ENCODE peak calls at places on chromosomes 3 and 15, in nine cellular contexts. V is NAMALWA, U is putamen, J is thoracic aorta, S is memory B cell, M is suprapubic skin, A is adrenal gland, D is Kasumi-1, Y is heart right ventricle. C is an unnamed sample.

GRCh38 chr3:157300091-157300490 is 136.6 kb upstream of the PTX3 start:
- DNase-seq in Y (no peak), D (no peak), A (no peak), J (no peak), V (no peak), M (no peak), S (no peak), U (no peak), C (no peak)

GRCh38 chr3:9217784-9218513 is 31.5 kb downstream of the SRGAP3 start:
- DNase-seq in D (no peak), U (no peak), M (no peak), A (no peak), Y (no peak), V (no peak), J (no peak), S (no peak), C (no peak)

GRCh38 chr3:157099337-157100078 is 60.4 kb downstream of the CCNL1 start:
- DNase-seq in S (no peak), Y (no peak), A (no peak), U (peak), M (no peak), D (no peak), J (no peak), V (no peak), C (no peak)

GRCh38 chr3:62632510-62633294 is 242.5 kb downstream of the CADPS start:
- DNase-seq in A (no peak), J (no peak), U (no peak), M (no peak), S (no peak), Y (no peak), V (no peak), D (no peak), C (no peak)

GRCh38 chr15:77002436-77002835 is 7.5 kb downstream of the PSTPIP1 start:
- DNase-seq in S (no peak), A (no peak), V (peak), M (no peak), U (no peak), Y (no peak), J (no peak), D (no peak), C (no peak)

GRCh38 chr3:114223146-114223545 is 14.2 kb downstream of the ZNF80 start:
- DNase-seq in D (no peak), A (no peak), M (no peak), U (no peak), V (no peak), J (no peak), Y (no peak), S (no peak), C (no peak)

GRCh38 chr15:94040523-94041248 is 190.7 kb upstream of the MCTP2 start:
- DNase-seq in U (no peak), M (no peak), V (peak), Y (no peak), S (no peak), A (no peak), D (no peak), J (no peak), C (no peak)

GRCh38 chr3:135513106-135514063 is 452.1 kb upstream of the PPP2R3A start:
- DNase-seq in V (peak), J (no peak), M (no peak), U (no peak), S (no peak), D (no peak), A (peak), Y (no peak), C (no peak)

GRCh38 chr3:71447197-71447596 is 136.3 kb downstream of the FOXP1 start:
- DNase-seq in D (no peak), V (no peak), J (no peak), M (no peak), U (no peak), S (no peak), A (no peak), Y (no peak), C (no peak)

GRCh38 chr3:102536479-102536878 is 101.7 kb downstream of the ZPLD1 start:
- DNase-seq in J (no peak), D (peak), A (no peak), S (peak), V (peak), U (peak), M (no peak), Y (no peak), C (no peak)

GRCh38 chr15:78895411-78895810 is 22.7 kb downstream of the MORF4L1 start:
- DNase-seq in J (no peak), Y (no peak), D (no peak), A (no peak), V (no peak), U (no peak), S (no peak), M (no peak), C (no peak)

GRCh38 chr3:159749406-159749805 is 239.2 kb upstream of the IL12A start:
- DNase-seq in D (no peak), S (no peak), M (no peak), A (no peak), U (no peak), Y (no peak), V (no peak), J (no peak), C (no peak)

GRCh38 chr3:9135930-9136525 is 113.4 kb downstream of the SRGAP3 start:
- DNase-seq in V (no peak), D (no peak), U (peak), Y (no peak), M (no peak), A (no peak), J (no peak), S (no peak), C (no peak)

GRCh38 chr3:184737063-184737462 is 25.2 kb upstream of the MAGEF1 start:
- DNase-seq in A (no peak), S (no peak), J (no peak), M (peak), V (no peak), D (no peak), Y (no peak), U (no peak), C (no peak)

GRCh38 chr15:65942436-65942835 is 73.1 kb downstream of the RAB11A start:
- DNase-seq in V (no peak), A (no peak), M (no peak), D (no peak), Y (no peak), J (no peak), U (no peak), S (no peak), C (no peak)

GRCh38 chr15:88487176-88487795 is 19.8 kb downstream of the MRPS11 start:
- DNase-seq in Y (no peak), J (no peak), D (no peak), A (no peak), U (no peak), S (no peak), V (no peak), M (no peak), C (no peak)

GRCh38 chr15:69099976-69100375 is 60.5 kb upstream of the GLCE start:
- DNase-seq in D (no peak), A (no peak), U (no peak), Y (no peak), M (no peak), S (no peak), V (no peak), J (no peak), C (no peak)

GRCh38 chr15:45169608-45170480 is 17.9 kb downstream of the SHF start:
- DNase-seq in J (no peak), Y (no peak), S (no peak), U (no peak), V (peak), D (no peak), M (no peak), A (no peak), C (no peak)

GRCh38 chr15:70057931-70058641 is 39.6 kb downstream of the TLE3 start:
- DNase-seq in V (no peak), A (no peak), D (no peak), Y (no peak), S (no peak), J (no peak), M (peak), U (no peak), C (no peak)

GRCh38 chr15:99424978-99425665 is 140.7 kb upstream of the MEF2A start:
- DNase-seq in D (peak), Y (peak), U (no peak), V (no peak), S (no peak), A (peak), J (peak), M (peak), C (no peak)

GRCh38 chr15:83094592-83094991 is 12.9 kb upstream of the TM6SF1 start:
- DNase-seq in J (no peak), M (no peak), V (no peak), Y (no peak), A (no peak), S (no peak), D (no peak), U (no peak), C (no peak)